ENCODE peak calls at places on chromosomes 4 and X, in four cellular contexts. M is breast epithelium, P is mammary epithelial cell, I is fibroblast of lung. T is an unnamed sample.

GRCh38 chrX:29911673-29912072 is 303.7 kb upstream of the MAGEB2 start:
- DNase-seq in P (no peak), I (no peak), M (no peak), T (no peak)

GRCh38 chr4:82629238-82630000 is 67.6 kb upstream of the TMEM150C start:
- DNase-seq in I (no peak), P (peak), M (no peak), T (no peak)

GRCh38 chr4:93659629-93660028 is 168.9 kb upstream of the ATOH1 start:
- DNase-seq in M (no peak), I (peak), P (no peak), T (no peak)

GRCh38 chr4:81454498-81454897 is 17.2 kb downstream of the RASGEF1B start:
- DNase-seq in I (no peak), P (peak), M (no peak), T (no peak)

GRCh38 chrX:139126493-139126892 is 404.0 kb upstream of the F9 start:
- DNase-seq in M (no peak), P (peak), I (no peak), T (no peak)

GRCh38 chr4:171719691-171720090 is 93.5 kb upstream of the GALNTL6 start:
- DNase-seq in P (no peak), I (no peak), M (no peak), T (no peak)

GRCh38 chr4:3467601-3468031 is 4.5 kb downstream of the DOK7 start:
- DNase-seq in M (no peak), I (no peak), P (no peak), T (no peak)

GRCh38 chrX:11381464-11381863 is 88.3 kb downstream of the AMELX start:
- DNase-seq in P (peak), I (peak), M (no peak), T (peak)

GRCh38 chrX:70025464-70025863 is 24.3 kb downstream of the AWAT2 start:
- DNase-seq in P (peak), M (no peak), I (no peak), T (no peak)

GRCh38 chrX:49176421-49177326 is 5.0 kb downstream of the PLP2 start:
- DNase-seq in M (no peak), I (no peak), P (peak), T (no peak)

GRCh38 chr4:20248155-20248558 is 3.5 kb upstream of the SLIT2 start:
- DNase-seq in P (no peak), I (peak), M (no peak), T (peak)

GRCh38 chr4:107380836-107381438 is 339.1 kb downstream of the PAPSS1 start:
- DNase-seq in M (no peak), I (no peak), P (no peak), T (no peak)

GRCh38 chrX:115560211-115560977 is 580 bp upstream of the PLS3 start:
- DNase-seq in P (peak), M (peak), I (no peak), T (no peak)

GRCh38 chrX:915427-916234 is 285.0 kb downstream of the SHOX start:
- DNase-seq in M (no peak), P (no peak), I (no peak), T (no peak)

GRCh38 chrX:154987940-154988339 is 34.6 kb downstream of the F8 start:
- DNase-seq in I (no peak), P (no peak), M (no peak), T (no peak)

GRCh38 chr4:153788419-153789276 is at the start of gene SFRP2:
- DNase-seq in M (no peak), P (no peak), I (no peak), T (no peak)

GRCh38 chr4:76373919-76374552 is 46.9 kb downstream of the CCDC158 start:
- DNase-seq in I (peak), M (no peak), P (peak), T (no peak)

GRCh38 chr4:15077969-15078368 is 75.7 kb downstream of the CPEB2 start:
- DNase-seq in P (peak), I (peak), M (no peak), T (peak)

GRCh38 chrX:44748014-44748413 is 95.8 kb upstream of the DUSP21 start:
- DNase-seq in M (no peak), I (peak), P (peak), T (no peak)

GRCh38 chrX:22699591-22700091 is 300.1 kb upstream of the DDX53 start:
- DNase-seq in M (no peak), P (no peak), I (peak), T (peak)

GRCh38 chr4:149441338-149441737 is 374.3 kb downstream of the IQCM start:
- DNase-seq in P (peak), I (peak), M (no peak), T (no peak)

GRCh38 chr4:72567821-72568620 is 1.0 kb downstream of the ADAMTS3 start:
- DNase-seq in M (peak), I (peak), P (peak), T (peak)

GRCh38 chr4:131531087-131531486 is 1618.0 kb upstream of the PCDH10 start:
- DNase-seq in M (no peak), P (no peak), I (no peak), T (no peak)

GRCh38 chrX:49058794-49059193 is at the start of gene CCDC120:
- DNase-seq in I (no peak), P (peak), M (peak), T (no peak)

DNA sequence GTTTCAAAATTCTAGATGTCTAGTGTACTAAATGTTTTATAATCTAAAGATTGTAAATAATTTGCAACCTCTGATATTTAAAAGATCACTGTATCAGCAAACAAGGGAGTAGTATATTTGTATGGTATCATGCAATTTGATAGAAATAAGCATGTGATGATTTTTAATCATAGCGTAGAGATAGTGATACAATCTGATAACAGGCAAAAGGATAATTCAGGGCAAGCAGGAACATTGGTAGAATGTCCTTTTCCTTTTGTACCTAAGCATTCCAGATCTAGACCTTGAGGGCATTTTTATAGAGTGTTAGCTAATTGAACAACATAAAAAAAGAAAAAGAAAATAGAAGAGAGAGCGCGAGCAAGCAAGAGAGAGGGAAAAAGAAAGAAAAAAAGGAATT is 1.4 kb downstream of the ANK2 start:
- DNase-seq in M (no peak), I (no peak), P (no peak), T (no peak)
- H3K27ac ChIP-seq in M (no peak), I (no peak), P (no peak), T (no peak)

DNA sequence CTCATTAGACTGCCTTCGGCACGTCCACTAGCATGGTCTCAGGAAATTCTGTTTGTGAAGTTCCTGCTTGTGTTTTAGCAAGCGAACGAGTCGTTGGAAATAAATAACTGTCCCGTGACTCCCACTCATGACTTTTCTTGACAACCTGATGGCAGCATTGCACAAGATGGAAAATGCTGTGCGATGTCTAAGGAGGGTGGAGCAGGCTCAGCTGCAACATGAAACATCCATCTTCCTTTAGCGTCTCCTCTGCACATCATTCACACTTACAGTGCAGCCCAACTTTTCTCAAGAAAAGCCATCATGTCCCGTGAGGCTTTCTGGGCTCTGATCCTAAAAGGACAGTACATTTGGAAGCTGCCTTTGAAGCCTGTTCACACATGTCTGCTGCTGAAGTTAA is 328.9 kb upstream of the ZFP42 start:
- DNase-seq in M (no peak), P (no peak), I (peak), T (no peak)
- TF ChIP-seq CTCF in M (no peak), P (no peak), I (no peak), T (no peak)

GRCh38 chrX:23902419-23902818 is 5.3 kb downstream of the APOO start:
- DNase-seq in M (no peak), P (peak), I (peak), T (no peak)
- H3K4me3 ChIP-seq in M (peak), P (no peak), I (no peak), T (no peak)

DNA sequence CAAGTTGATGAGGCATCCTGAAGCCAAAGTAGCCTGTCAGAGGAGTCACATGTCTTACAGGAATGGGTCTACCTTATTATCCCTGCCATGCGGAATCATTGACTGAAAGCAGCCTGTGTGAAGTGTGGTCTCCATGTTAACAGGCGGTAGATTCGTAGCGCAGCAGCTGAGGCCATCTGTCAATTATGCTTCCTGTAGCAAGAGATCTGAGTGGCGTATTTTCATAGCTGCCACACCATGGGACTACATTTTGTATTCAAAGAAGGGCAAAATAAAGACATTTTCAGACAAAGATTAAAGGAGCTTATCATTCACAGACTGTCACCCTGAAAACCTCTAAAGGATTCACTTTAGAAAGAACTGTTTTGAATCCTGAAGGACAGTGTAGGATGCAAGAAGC is 11.2 kb upstream of the MED14 start:
- DNase-seq in I (no peak), P (no peak), M (no peak), T (no peak)
- H3K27ac ChIP-seq in I (no peak), P (no peak), M (no peak), T (no peak)

GRCh38 chrX:24150051-24150790 is 692 bp downstream of the ZFX start:
- DNase-seq in P (peak), M (peak), I (peak), T (peak)
- TF ChIP-seq CTCF in P (peak), M (peak), I (peak), T (peak)

DNA sequence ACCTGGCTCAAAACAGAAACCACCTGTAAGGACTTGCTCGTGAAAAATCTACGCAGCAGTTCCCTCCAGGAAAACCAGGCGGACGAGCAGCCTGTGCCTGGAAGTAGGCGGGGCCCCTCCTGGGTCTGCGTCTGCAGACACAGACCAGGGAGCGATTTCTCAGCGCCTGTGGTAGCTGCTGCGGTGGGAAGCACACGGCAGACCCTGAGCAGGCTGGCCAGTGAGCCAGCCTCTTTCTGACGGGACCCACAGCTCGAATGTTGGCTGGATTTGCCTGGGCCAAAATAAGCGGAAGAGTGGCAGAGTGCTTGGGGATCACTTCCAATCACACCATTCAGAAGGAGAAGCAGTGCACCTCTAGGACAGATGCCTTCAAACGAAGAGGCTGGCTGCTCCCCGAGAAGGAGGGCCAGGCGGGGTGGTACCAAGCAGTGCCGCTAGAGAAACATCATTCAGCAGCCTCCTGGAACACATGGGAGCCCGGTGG is 86.0 kb downstream of the GATB start:
- DNase-seq in M (peak), P (peak), I (peak), T (no peak)
- H3K4me3 ChIP-seq in M (peak), P (peak), I (no peak), T (no peak)

GRCh38 chr4:140968371-140968770 is 164.9 kb downstream of the RNF150 start:
- DNase-seq in I (no peak), M (no peak), P (no peak), T (no peak)

GRCh38 chr4:140976768-140977167 is 156.5 kb downstream of the RNF150 start:
- DNase-seq in M (no peak), P (no peak), I (no peak), T (no peak)

GRCh38 chr4:140969296-140969695 is 164.0 kb downstream of the RNF150 start:
- DNase-seq in P (no peak), I (no peak), M (no peak), T (no peak)

GRCh38 chr4:140971077-140971792 is 162.0 kb downstream of the RNF150 start:
- DNase-seq in M (no peak), P (no peak), I (no peak), T (no peak)
- H3K27ac ChIP-seq in M (no peak), P (no peak), I (no peak), T (no peak)

DNA sequence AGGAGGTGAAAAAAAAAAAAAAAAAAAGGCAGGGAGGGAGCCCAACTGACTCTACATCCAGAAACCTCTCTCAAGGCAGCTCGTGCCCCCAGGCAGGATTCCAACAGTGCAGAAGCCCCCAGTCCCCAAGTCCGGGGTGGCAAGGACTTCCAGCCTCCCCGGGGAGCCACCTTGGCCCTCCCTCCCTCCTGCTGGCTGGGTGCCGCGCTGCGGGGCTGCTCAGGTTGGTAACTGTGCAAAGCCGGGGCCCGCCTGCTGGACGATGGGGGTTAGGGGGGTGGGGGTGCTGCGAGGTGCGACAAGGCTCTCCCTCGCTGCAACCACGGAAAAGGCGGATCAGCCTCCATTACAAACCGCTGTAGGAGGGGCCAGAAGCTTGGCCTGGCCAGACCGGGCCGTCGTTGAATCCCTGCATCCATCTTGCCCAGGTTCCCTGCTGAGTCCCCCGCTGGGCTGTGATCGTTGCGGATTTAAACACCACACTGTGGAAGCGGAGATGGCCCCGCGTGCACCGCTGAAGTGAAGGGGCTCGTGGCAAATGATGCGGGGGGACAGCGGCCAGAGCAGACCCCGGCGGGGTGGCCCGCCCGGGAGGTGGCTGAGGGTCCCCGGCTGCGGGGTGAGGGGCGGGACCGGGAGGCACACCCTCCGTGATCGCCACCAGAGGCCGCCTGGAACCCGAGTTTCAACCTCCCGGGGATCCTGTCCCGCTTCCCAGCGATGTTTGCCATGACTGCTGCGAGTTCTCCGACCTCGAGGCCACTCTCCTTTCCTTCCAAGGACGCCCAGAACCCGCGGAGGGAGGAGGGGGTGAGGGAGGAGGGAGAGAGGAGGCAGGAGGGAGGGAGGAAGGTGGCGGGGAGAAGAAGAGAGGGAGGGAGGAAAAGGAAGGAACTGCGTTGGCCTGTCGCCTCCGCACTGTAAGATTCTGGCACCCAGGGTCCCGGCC is 58.0 kb upstream of the DDX3X start:
- DNase-seq in I (peak), M (peak), P (peak), T (no peak)
- TF ChIP-seq CTCF in I (peak), M (peak), P (peak), T (peak)

GRCh38 chrX:50596056-50596455 is 125.4 kb upstream of the DGKK start:
- DNase-seq in P (no peak), I (no peak), M (no peak), T (no peak)
- H3K4me3 ChIP-seq in P (no peak), I (no peak), M (no peak), T (no peak)

GRCh38 chr4:42390622-42391355 is 6.5 kb upstream of the SHISA3 start:
- DNase-seq in I (no peak), P (no peak), M (no peak), T (no peak)
- H3K27ac ChIP-seq in I (no peak), P (no peak), M (no peak), T (no peak)